ENCODE peak calls at places on chromosomes 3 and 15, in eight cellular contexts. Y, G, A, U, H, P, M and F are unnamed samples.

GRCh38 chr3:182323898-182324297 is 469.4 kb upstream of the ATP11B start:
- DNase-seq in P (peak), A (no peak), M (no peak), H (no peak), G (no peak), U (no peak), Y (no peak), F (no peak)

GRCh38 chr3:134161817-134162396 is 88.8 kb downstream of the RYK start:
- DNase-seq in M (no peak), P (no peak), G (no peak), H (no peak), U (no peak), Y (peak), A (no peak), F (no peak)

GRCh38 chr15:89132611-89133242 is 44.5 kb downstream of the ABHD2 start:
- DNase-seq in U (no peak), A (no peak), Y (no peak), M (no peak), P (no peak), G (no peak), H (peak), F (no peak)

GRCh38 chr15:23954931-23955330 is 267.8 kb upstream of the NDN start:
- DNase-seq in G (no peak), P (no peak), Y (no peak), M (no peak), H (no peak), A (no peak), U (no peak), F (no peak)

GRCh38 chr15:37109952-37110630 is 9.7 kb upstream of the MEIS2 start:
- DNase-seq in P (no peak), H (no peak), M (no peak), Y (peak), A (peak), G (no peak), U (no peak), F (peak)

GRCh38 chr3:112682361-112682760 is 41.4 kb upstream of the CCDC80 start:
- DNase-seq in M (no peak), U (no peak), Y (no peak), A (no peak), G (no peak), H (no peak), P (no peak), F (no peak)

GRCh38 chr3:184637705-184638104 is 74.2 kb downstream of the MAGEF1 start:
- DNase-seq in A (no peak), G (no peak), P (no peak), H (no peak), Y (no peak), M (no peak), U (no peak), F (no peak)

GRCh38 chr3:46733026-46733800 is 15.5 kb upstream of the PRSS50 start:
- DNase-seq in H (no peak), M (no peak), A (no peak), G (peak), U (no peak), Y (no peak), P (no peak), F (no peak)

GRCh38 chr15:60859996-60860494 is 369.1 kb downstream of the RORA start:
- DNase-seq in M (no peak), H (no peak), Y (no peak), A (no peak), G (peak), P (no peak), U (no peak), F (no peak)

GRCh38 chr15:96296264-96296663 is 34.2 kb upstream of the NR2F2 start:
- DNase-seq in U (no peak), H (no peak), G (peak), M (no peak), P (no peak), Y (no peak), A (no peak), F (no peak)

GRCh38 chr15:100887211-100887913 is 7.7 kb downstream of the ALDH1A3 start:
- DNase-seq in U (no peak), G (no peak), P (peak), M (no peak), Y (no peak), A (no peak), H (no peak), F (no peak)

GRCh38 chr3:159169828-159170227 is 368.0 kb downstream of the MFSD1 start:
- DNase-seq in H (no peak), Y (no peak), M (no peak), P (peak), G (peak), U (no peak), A (no peak), F (no peak)

GRCh38 chr3:136624894-136625815 is 127.0 kb downstream of the STAG1 start:
- DNase-seq in M (no peak), Y (no peak), U (no peak), G (no peak), H (no peak), A (peak), P (peak), F (no peak)

GRCh38 chr3:188267790-188268333 is 113.9 kb downstream of the LPP start:
- DNase-seq in H (no peak), U (no peak), A (no peak), P (no peak), M (no peak), G (no peak), Y (no peak), F (no peak)

GRCh38 chr3:108088697-108089096 is 2.1 kb downstream of the CD47 start:
- DNase-seq in U (no peak), M (no peak), G (peak), H (no peak), Y (no peak), A (no peak), P (no peak), F (no peak)

GRCh38 chr3:42710323-42711021 is 7.9 kb upstream of the HHATL start:
- DNase-seq in A (no peak), H (no peak), U (no peak), M (no peak), G (no peak), Y (peak), P (no peak), F (no peak)

GRCh38 chr3:144662729-144663128 is 691.1 kb downstream of the DIPK2A start:
- DNase-seq in G (no peak), Y (no peak), M (no peak), P (no peak), A (no peak), H (no peak), U (no peak), F (no peak)

GRCh38 chr3:12999147-13000140 is 73.8 kb downstream of the IQSEC1 start:
- DNase-seq in H (peak), A (no peak), U (peak), M (no peak), Y (no peak), G (no peak), P (peak), F (no peak)

GRCh38 chr3:128167973-128168674 is 14.8 kb downstream of the EEFSEC start:
- DNase-seq in M (no peak), P (no peak), U (no peak), A (no peak), Y (no peak), H (no peak), G (no peak), F (no peak)

GRCh38 chr3:112958749-112959560 is 15.9 kb downstream of the CD200R1 start:
- DNase-seq in U (no peak), P (no peak), Y (no peak), A (no peak), H (no peak), M (no peak), G (no peak), F (no peak)

GRCh38 chr3:169391672-169392071 is 271.8 kb downstream of the MECOM start:
- DNase-seq in A (peak), Y (no peak), P (no peak), G (no peak), M (no peak), U (no peak), H (no peak), F (no peak)

GRCh38 chr3:192237992-192238608 is 489.2 kb downstream of the FGF12 start:
- DNase-seq in U (no peak), P (no peak), A (no peak), Y (peak), H (no peak), G (no peak), M (no peak), F (peak)

GRCh38 chr3:177382944-177383343 is 185.7 kb upstream of the TBL1XR1 start:
- DNase-seq in A (no peak), G (no peak), Y (no peak), U (no peak), P (no peak), H (no peak), M (no peak), F (no peak)

GRCh38 chr3:43736558-43736995 is 45.8 kb downstream of the ABHD5 start:
- DNase-seq in M (no peak), G (peak), A (no peak), Y (no peak), U (no peak), P (peak), H (no peak), F (no peak)

GRCh38 chr3:45054196-45054857 is 28.2 kb downstream of the CLEC3B start:
- DNase-seq in Y (no peak), M (no peak), U (no peak), H (no peak), G (peak), P (peak), A (no peak), F (no peak)

GRCh38 chr3:127263586-127264231 is 24.1 kb downstream of the PRR20G start:
- DNase-seq in G (no peak), H (no peak), Y (no peak), M (no peak), A (no peak), U (no peak), P (no peak), F (no peak)

GRCh38 chr3:124064050-124064449 is 72.1 kb upstream of the ROPN1 start:
- DNase-seq in M (no peak), H (no peak), Y (no peak), G (no peak), U (no peak), P (no peak), A (no peak), F (no peak)

GRCh38 chr3:54202651-54203248 is 80.4 kb downstream of the CACNA2D3 start:
- DNase-seq in U (no peak), P (no peak), A (peak), G (no peak), M (no peak), H (no peak), Y (no peak), F (no peak)

GRCh38 chr15:78567541-78567940 is 2.2 kb downstream of the CHRNA5 start:
- DNase-seq in G (no peak), Y (no peak), U (no peak), H (no peak), M (no peak), A (no peak), P (no peak), F (no peak)

GRCh38 chr3:187920871-187921270 is 175.6 kb upstream of the BCL6 start:
- DNase-seq in H (no peak), Y (no peak), P (no peak), M (no peak), G (no peak), U (no peak), A (no peak), F (no peak)

GRCh38 chr3:30658328-30659052 is 52.1 kb downstream of the TGFBR2 start:
- DNase-seq in H (no peak), P (peak), M (no peak), U (no peak), Y (no peak), G (peak), A (no peak), F (no peak)

GRCh38 chr15:96586901-96587300 is 256.4 kb downstream of the NR2F2 start:
- DNase-seq in M (no peak), U (no peak), P (no peak), A (no peak), G (no peak), H (no peak), Y (no peak), F (no peak)

GRCh38 chr15:68843425-68844311 is 23.0 kb upstream of the ANP32A start:
- DNase-seq in A (peak), P (no peak), G (no peak), Y (peak), U (peak), M (no peak), H (no peak), F (peak)

GRCh38 chr3:158105124-158105709 is 1.0 kb downstream of the SHOX2 start:
- DNase-seq in Y (peak), P (no peak), A (no peak), M (peak), U (no peak), G (peak), H (no peak), F (peak)

GRCh38 chr15:43440721-43441281 is 52.2 kb downstream of the TP53BP1 start:
- DNase-seq in A (no peak), Y (no peak), P (peak), G (peak), U (no peak), H (no peak), M (no peak), F (no peak)

GRCh38 chr3:138417559-138417982 is 16.8 kb upstream of the ESYT3 start:
- DNase-seq in P (peak), G (peak), H (no peak), M (peak), Y (peak), U (peak), A (peak), F (peak)

GRCh38 chr3:39150170-39150802 is 3.1 kb downstream of the CSRNP1 start:
- DNase-seq in G (no peak), H (no peak), Y (no peak), U (no peak), A (no peak), P (no peak), M (no peak), F (no peak)

GRCh38 chr3:3551976-3552375 is 247.3 kb upstream of the LRRN1 start:
- DNase-seq in U (no peak), A (no peak), M (no peak), H (no peak), Y (no peak), G (no peak), P (no peak), F (no peak)

GRCh38 chr3:3552741-3553140 is 246.5 kb upstream of the LRRN1 start:
- DNase-seq in P (no peak), A (no peak), Y (no peak), H (no peak), U (no peak), G (no peak), M (no peak), F (no peak)

DNA sequence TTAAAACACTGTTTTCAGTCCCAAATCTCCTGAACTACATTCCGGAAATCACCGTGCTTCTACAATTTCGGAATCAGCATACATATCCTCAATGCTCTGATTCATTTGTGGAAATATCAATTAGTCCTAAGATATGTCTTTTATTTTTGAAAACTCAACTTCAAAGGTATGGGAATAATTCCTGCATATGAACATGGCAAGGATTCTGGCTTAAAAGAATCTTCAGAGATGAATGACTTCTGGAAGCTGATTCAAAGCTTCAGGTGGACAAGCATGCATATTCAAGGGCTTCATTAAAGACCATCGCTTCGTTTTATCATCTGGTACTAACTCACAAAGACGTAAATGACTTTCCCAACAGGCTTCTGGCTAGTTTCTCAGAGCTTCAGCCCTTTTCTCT is 246.0 kb upstream of the LRRN1 start:
- DNase-seq in G (no peak), Y (no peak), U (no peak), M (no peak), A (no peak), H (no peak), P (no peak), F (no peak)
- TF ChIP-seq CTCF in G (no peak), Y (no peak), U (no peak), M (no peak), A (no peak), H (no peak), P (no peak), F (no peak)

GRCh38 chr3:85574306-85574705 is 615.5 kb downstream of the CADM2 start:
- DNase-seq in A (no peak), H (no peak), Y (no peak), G (no peak), M (no peak), P (no peak), U (no peak), F (no peak)
- TF ChIP-seq CTCF in A (no peak), H (no peak), Y (no peak), G (no peak), M (no peak), P (no peak), U (no peak), F (no peak)

GRCh38 chr3:101998256-101998926 is 149.1 kb downstream of the NFKBIZ start:
- DNase-seq in P (no peak), M (no peak), Y (no peak), U (no peak), A (no peak), G (no peak), H (no peak), F (no peak)
- TF ChIP-seq CTCF in P (peak), M (no peak), Y (no peak), U (no peak), A (no peak), G (no peak), H (no peak), F (no peak)

GRCh38 chr3:79367066-79367465 is 400.7 kb downstream of the ROBO1 start:
- DNase-seq in P (no peak), Y (no peak), H (no peak), U (no peak), A (no peak), M (no peak), G (no peak), F (no peak)

GRCh38 chr3:79367803-79368202 is 400.0 kb downstream of the ROBO1 start:
- DNase-seq in A (no peak), U (no peak), M (no peak), Y (no peak), P (no peak), H (no peak), G (no peak), F (no peak)

GRCh38 chr3:79368403-79368802 is 399.4 kb downstream of the ROBO1 start:
- DNase-seq in M (no peak), H (no peak), G (no peak), Y (no peak), U (no peak), A (no peak), P (no peak), F (no peak)

GRCh38 chr3:79366414-79366813 is 401.4 kb downstream of the ROBO1 start:
- DNase-seq in P (no peak), A (no peak), M (no peak), U (no peak), G (no peak), Y (no peak), H (no peak), F (no peak)

DNA sequence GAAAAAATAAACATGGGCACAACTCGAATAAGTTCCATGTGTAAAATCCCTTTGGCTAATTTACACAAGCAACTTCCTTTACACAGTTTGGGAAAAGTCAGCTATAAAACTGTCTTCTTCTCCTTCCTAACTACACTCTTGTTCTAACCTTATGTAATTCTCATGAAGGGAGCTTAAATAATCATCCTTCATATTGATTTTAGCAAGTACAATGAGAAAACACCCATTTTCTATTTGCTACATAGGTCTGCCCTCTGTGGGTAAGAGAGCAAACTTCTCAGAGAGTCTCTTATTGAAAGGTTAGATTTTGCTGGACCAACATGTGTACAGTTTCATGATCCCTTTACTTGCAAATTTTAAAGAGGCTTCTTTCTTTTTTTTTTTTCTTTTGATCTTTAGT is 398.5 kb downstream of the ROBO1 start:
- DNase-seq in H (no peak), U (no peak), G (no peak), P (no peak), A (peak), Y (no peak), M (no peak), F (no peak)
- TF ChIP-seq CTCF in H (no peak), U (no peak), G (no peak), P (no peak), A (peak), Y (no peak), M (peak), F (peak)

DNA sequence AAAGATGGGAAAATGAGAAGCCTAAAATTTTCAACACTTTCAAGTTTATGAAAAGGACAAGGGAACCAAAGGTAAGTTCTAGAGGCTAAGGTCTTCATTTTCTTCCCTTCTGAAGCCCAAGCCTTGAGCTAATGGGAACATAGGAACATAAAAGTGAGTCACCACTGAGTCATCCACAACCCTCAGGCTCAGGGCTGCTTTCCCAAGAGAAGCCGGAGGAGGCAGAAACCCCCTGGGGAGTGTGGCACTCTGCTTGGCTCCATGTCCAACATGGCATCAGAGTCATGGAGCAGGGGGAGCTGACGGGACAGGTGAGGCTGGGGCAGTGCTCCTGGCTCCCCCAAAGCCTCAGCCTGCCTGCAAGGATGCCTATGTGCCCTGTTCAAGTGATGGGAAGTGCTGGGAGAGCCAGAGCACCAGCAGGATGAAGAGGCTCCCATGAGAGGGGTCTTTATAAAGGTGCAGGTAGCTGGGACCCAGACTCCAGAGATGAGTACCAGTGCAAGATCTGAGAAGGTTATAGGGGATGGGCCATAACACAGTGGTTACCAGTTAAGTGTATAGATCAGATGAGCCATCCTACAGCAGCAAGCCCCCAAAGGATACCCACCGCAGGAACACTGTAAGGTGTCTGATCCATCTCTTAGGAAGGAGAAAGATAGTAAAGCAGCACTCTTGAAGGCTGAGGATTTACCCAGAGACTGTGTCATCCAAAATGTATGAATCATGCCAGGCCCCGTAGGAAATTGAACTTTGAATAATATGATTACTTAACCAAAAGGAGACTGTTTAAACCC is 31.8 kb upstream of the RYR3 start:
- DNase-seq in A (no peak), Y (no peak), G (peak), H (peak), M (no peak), U (no peak), P (peak), F (no peak)
- TF ChIP-seq CTCF in A (no peak), Y (no peak), G (peak), H (peak), M (no peak), U (no peak), P (no peak), F (no peak)